ENCODE peak calls at places on chromosome 11, in six cellular contexts. One of them, this sample, is unnamed.

GRCh38 chr11:116366980-116367640 is 405.7 kb downstream of the BUD13 start:
- DNase-seq in PC-3: no peak
- DNase-seq in H1: no peak
- DNase-seq in neural progenitor cell: peak; percentile 35
- DNase-seq in mammary epithelial cell: peak; percentile 63
- DNase-seq in MM.1S: no peak
- DNase-seq in this sample: no peak

GRCh38 chr11:107683807-107684206 is 28.0 kb downstream of the SLN start:
- DNase-seq in PC-3: peak; percentile 68
- DNase-seq in H1: no peak
- DNase-seq in neural progenitor cell: peak; percentile 31
- DNase-seq in mammary epithelial cell: peak; percentile 9
- DNase-seq in MM.1S: no peak
- DNase-seq in this sample: peak; percentile 64

GRCh38 chr11:64449381-64450167 is 90.6 kb downstream of the RPS6KA4 start:
- DNase-seq in PC-3: peak; percentile 92
- DNase-seq in H1: peak; percentile 89
- DNase-seq in neural progenitor cell: peak; percentile 89
- DNase-seq in mammary epithelial cell: peak; percentile 53
- DNase-seq in MM.1S: peak; percentile 75
- DNase-seq in this sample: peak; percentile 93

GRCh38 chr11:112159098-112159761 is 4.7 kb downstream of the IL18 start:
- DNase-seq in PC-3: no peak
- DNase-seq in H1: no peak
- DNase-seq in neural progenitor cell: no peak
- DNase-seq in mammary epithelial cell: peak; percentile 30
- DNase-seq in MM.1S: no peak
- DNase-seq in this sample: peak; percentile 42

GRCh38 chr11:68340003-68340767 is 27.8 kb downstream of the LRP5 start:
- DNase-seq in PC-3: no peak
- DNase-seq in H1: no peak
- DNase-seq in neural progenitor cell: no peak
- DNase-seq in mammary epithelial cell: no peak
- DNase-seq in MM.1S: no peak
- DNase-seq in this sample: no peak

GRCh38 chr11:42598341-42598740 is 713.5 kb upstream of the API5 start:
- DNase-seq in PC-3: no peak
- DNase-seq in H1: no peak
- DNase-seq in neural progenitor cell: no peak
- DNase-seq in mammary epithelial cell: no peak
- DNase-seq in MM.1S: no peak
- DNase-seq in this sample: no peak

GRCh38 chr11:45393826-45394225 is 107.7 kb upstream of the SYT13 start:
- DNase-seq in PC-3: no peak
- DNase-seq in H1: no peak
- DNase-seq in neural progenitor cell: no peak
- DNase-seq in mammary epithelial cell: no peak
- DNase-seq in MM.1S: no peak
- DNase-seq in this sample: no peak

GRCh38 chr11:117805048-117805447 is 8.0 kb upstream of the DSCAML1 start:
- DNase-seq in PC-3: no peak
- DNase-seq in H1: no peak
- DNase-seq in neural progenitor cell: no peak
- DNase-seq in mammary epithelial cell: no peak
- DNase-seq in MM.1S: no peak
- DNase-seq in this sample: no peak

GRCh38 chr11:17352925-17353227 is 1.3 kb downstream of the NCR3LG1 start:
- DNase-seq in PC-3: peak; percentile 43
- DNase-seq in H1: peak; percentile 59
- DNase-seq in neural progenitor cell: peak; percentile 42
- DNase-seq in mammary epithelial cell: peak; percentile 45
- DNase-seq in MM.1S: peak; percentile 22
- DNase-seq in this sample: peak; percentile 92

GRCh38 chr11:62337682-62338181 is 484 bp downstream of the ASRGL1 start:
- DNase-seq in PC-3: peak; percentile 59
- DNase-seq in H1: no peak
- DNase-seq in neural progenitor cell: peak; percentile 58
- DNase-seq in mammary epithelial cell: peak; percentile 6
- DNase-seq in MM.1S: no peak
- DNase-seq in this sample: no peak

GRCh38 chr11:3641191-3641590 is 601 bp downstream of the ART5 start:
- DNase-seq in PC-3: no peak
- DNase-seq in H1: no peak
- DNase-seq in neural progenitor cell: no peak
- DNase-seq in mammary epithelial cell: no peak
- DNase-seq in MM.1S: no peak
- DNase-seq in this sample: no peak
- H3K4me3 ChIP-seq in PC-3: no peak overlapping the region
- H3K4me3 ChIP-seq in H1: no peak overlapping the region
- H3K4me3 ChIP-seq in neural progenitor cell: peak overlapping the region; percentile 60
- H3K4me3 ChIP-seq in mammary epithelial cell: no peak overlapping the region
- H3K4me3 ChIP-seq in MM.1S: no peak overlapping the region
- H3K4me3 ChIP-seq in this sample: no peak overlapping the region

DNA sequence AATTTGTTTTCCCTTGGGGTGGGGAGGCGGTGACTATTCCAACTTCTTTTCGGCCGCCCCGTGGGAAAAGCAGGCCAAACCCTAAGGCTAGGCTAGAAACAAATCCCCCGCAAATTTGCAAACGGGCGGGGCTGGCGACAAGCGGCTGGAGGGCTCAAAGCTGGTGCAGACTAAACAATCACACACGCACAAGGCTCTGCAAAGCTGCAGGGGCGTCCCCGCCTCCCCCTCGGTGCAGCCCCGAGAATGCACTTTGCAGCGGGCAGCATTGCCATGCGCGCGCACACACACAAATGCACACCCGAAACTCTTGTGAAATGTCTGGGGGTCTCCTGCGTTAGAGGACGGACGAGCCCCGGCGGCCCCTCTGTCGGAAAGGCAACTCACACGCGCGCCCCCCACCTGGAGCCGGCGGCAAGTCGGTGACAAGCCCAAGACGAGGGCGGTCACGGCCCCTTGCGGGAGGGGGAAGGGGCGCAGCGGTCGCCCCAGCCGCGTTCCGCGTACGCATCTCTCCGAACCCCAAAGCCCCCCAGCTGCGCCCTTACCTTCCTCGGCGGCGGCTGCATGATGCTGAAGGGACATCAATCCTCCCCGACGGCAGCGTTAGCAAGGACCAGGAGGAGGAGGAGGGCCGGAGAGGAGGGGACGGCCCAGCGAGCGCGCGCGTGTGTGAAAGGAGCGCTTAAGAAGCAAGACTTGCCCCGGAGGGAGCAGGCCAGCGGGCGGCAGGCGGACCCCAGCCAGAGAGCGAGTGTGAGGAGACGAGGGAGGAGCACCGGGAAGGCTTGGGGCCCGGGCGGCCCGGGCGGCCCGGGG is 600 bp downstream of the FCHSD2 start:
- DNase-seq in PC-3: peak; percentile 62
- DNase-seq in H1: peak; percentile 84
- DNase-seq in neural progenitor cell: peak; percentile 90
- DNase-seq in mammary epithelial cell: peak; percentile 64
- DNase-seq in MM.1S: peak; percentile 79
- DNase-seq in this sample: peak; percentile 91
- H3K79me2 ChIP-seq in PC-3: peaks cover 52% of the 10 kb centered on the region
- H3K79me2 ChIP-seq in H1: no peaks in the 10 kb centered on the region
- H3K79me2 ChIP-seq in neural progenitor cell: peaks cover 48% of the 10 kb centered on the region
- H3K79me2 ChIP-seq in mammary epithelial cell: peaks cover 48% of the 10 kb centered on the region
- H3K79me2 ChIP-seq in MM.1S: peaks cover 54% of the 10 kb centered on the region
- H3K79me2 ChIP-seq in this sample: peaks cover 53% of the 10 kb centered on the region

GRCh38 chr11:132168326-132168725 is 797.9 kb downstream of the NTM start:
- DNase-seq in PC-3: no peak
- DNase-seq in H1: no peak
- DNase-seq in neural progenitor cell: no peak
- DNase-seq in mammary epithelial cell: no peak
- DNase-seq in MM.1S: no peak
- DNase-seq in this sample: no peak
- H3K4me3 ChIP-seq in PC-3: no peak overlapping the region
- H3K4me3 ChIP-seq in H1: no peak overlapping the region
- H3K4me3 ChIP-seq in neural progenitor cell: no peak overlapping the region
- H3K4me3 ChIP-seq in mammary epithelial cell: no peak overlapping the region
- H3K4me3 ChIP-seq in MM.1S: no peak overlapping the region
- H3K4me3 ChIP-seq in this sample: no peak overlapping the region

GRCh38 chr11:119101367-119101758 is 290 bp downstream of the DPAGT1 start:
- DNase-seq in PC-3: no peak
- DNase-seq in H1: peak; percentile 85
- DNase-seq in neural progenitor cell: no peak
- DNase-seq in mammary epithelial cell: no peak
- DNase-seq in MM.1S: peak; percentile 66
- DNase-seq in this sample: peak; percentile 61

GRCh38 chr11:119100246-119100959 is 1.2 kb downstream of the DPAGT1 start:
- DNase-seq in PC-3: peak; percentile 76
- DNase-seq in H1: no peak
- DNase-seq in neural progenitor cell: peak; percentile 55
- DNase-seq in mammary epithelial cell: peak; percentile 48
- DNase-seq in MM.1S: no peak
- DNase-seq in this sample: peak; percentile 49

GRCh38 chr11:119100960-119101349 is 698 bp downstream of the DPAGT1 start:
- DNase-seq in PC-3: no peak
- DNase-seq in H1: no peak
- DNase-seq in neural progenitor cell: peak; percentile 48
- DNase-seq in mammary epithelial cell: no peak
- DNase-seq in MM.1S: no peak
- DNase-seq in this sample: no peak

GRCh38 chr11:119101759-119102423 is at the start of gene DPAGT1:
- DNase-seq in PC-3: peak; percentile 99
- DNase-seq in H1: peak; percentile 79
- DNase-seq in neural progenitor cell: peak; percentile 96
- DNase-seq in mammary epithelial cell: peak; percentile 97
- DNase-seq in MM.1S: peak; percentile 91
- DNase-seq in this sample: peak; percentile 91

GRCh38 chr11:119099707-119100106 is 1.9 kb downstream of the DPAGT1 start:
- DNase-seq in PC-3: no peak
- DNase-seq in H1: no peak
- DNase-seq in neural progenitor cell: no peak
- DNase-seq in mammary epithelial cell: no peak
- DNase-seq in MM.1S: no peak
- DNase-seq in this sample: peak; percentile 28
- H3K79me2 ChIP-seq in PC-3: peaks cover 43% of the 10 kb centered on the region
- H3K79me2 ChIP-seq in H1: no peaks in the 10 kb centered on the region
- H3K79me2 ChIP-seq in neural progenitor cell: peaks cover 39% of the 10 kb centered on the region
- H3K79me2 ChIP-seq in mammary epithelial cell: peaks cover 34% of the 10 kb centered on the region
- H3K79me2 ChIP-seq in MM.1S: peaks cover 39% of the 10 kb centered on the region
- H3K79me2 ChIP-seq in this sample: peaks cover 24% of the 10 kb centered on the region

GRCh38 chr11:132942611-132943324 is 589.5 kb downstream of the OPCML start:
- DNase-seq in PC-3: no peak
- DNase-seq in H1: peak; percentile 85
- DNase-seq in neural progenitor cell: peak; percentile 57
- DNase-seq in mammary epithelial cell: no peak
- DNase-seq in MM.1S: no peak
- DNase-seq in this sample: no peak

GRCh38 chr11:132941761-132942160 is 590.5 kb downstream of the OPCML start:
- DNase-seq in PC-3: no peak
- DNase-seq in H1: no peak
- DNase-seq in neural progenitor cell: no peak
- DNase-seq in mammary epithelial cell: no peak
- DNase-seq in MM.1S: no peak
- DNase-seq in this sample: no peak

GRCh38 chr11:132944557-132944920 is 587.8 kb downstream of the OPCML start:
- DNase-seq in PC-3: no peak
- DNase-seq in H1: no peak
- DNase-seq in neural progenitor cell: peak; percentile 47
- DNase-seq in mammary epithelial cell: no peak
- DNase-seq in MM.1S: no peak
- DNase-seq in this sample: no peak

GRCh38 chr11:132943325-132943736 is 589.0 kb downstream of the OPCML start:
- DNase-seq in PC-3: no peak
- DNase-seq in H1: no peak
- DNase-seq in neural progenitor cell: no peak
- DNase-seq in mammary epithelial cell: peak; percentile 8
- DNase-seq in MM.1S: no peak
- DNase-seq in this sample: no peak

GRCh38 chr11:132943737-132944556 is 588.4 kb downstream of the OPCML start:
- DNase-seq in PC-3: no peak
- DNase-seq in H1: peak; percentile 72
- DNase-seq in neural progenitor cell: peak; percentile 72
- DNase-seq in mammary epithelial cell: no peak
- DNase-seq in MM.1S: no peak
- DNase-seq in this sample: no peak
- H3K4me3 ChIP-seq in PC-3: no peak overlapping the region
- H3K4me3 ChIP-seq in H1: peak overlapping the region; percentile 76
- H3K4me3 ChIP-seq in neural progenitor cell: peak overlapping the region; percentile 74
- H3K4me3 ChIP-seq in mammary epithelial cell: peak overlapping the region; percentile 34
- H3K4me3 ChIP-seq in MM.1S: no peak overlapping the region
- H3K4me3 ChIP-seq in this sample: no peak overlapping the region

DNA sequence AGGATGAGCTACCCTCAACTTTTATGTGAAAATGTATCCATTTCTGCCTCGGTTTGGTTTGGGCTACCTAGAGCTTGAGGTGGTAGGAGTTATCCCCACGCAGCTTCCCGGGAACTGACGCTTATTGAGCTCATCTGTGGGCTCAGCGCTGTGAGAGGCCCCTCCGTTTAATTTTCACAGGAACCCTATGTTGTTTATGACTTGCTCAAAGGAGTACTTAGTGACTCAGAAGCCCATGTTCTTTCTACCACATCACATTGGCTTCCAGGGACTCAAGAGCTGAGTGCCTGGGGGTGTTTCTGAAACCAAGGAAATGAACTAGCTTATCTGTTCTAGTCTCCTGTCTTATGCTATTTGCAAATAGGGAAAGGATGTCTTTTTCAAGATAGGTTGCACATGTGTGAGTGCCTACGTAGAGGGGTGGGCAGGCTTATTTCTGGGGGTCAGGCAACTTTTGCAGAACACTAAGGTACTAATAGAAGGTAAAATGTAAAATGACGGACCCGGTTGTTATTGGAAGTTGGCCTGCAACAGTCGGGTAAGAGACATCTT is 40.5 kb downstream of the MICAL2 start:
- DNase-seq in PC-3: peak; percentile 25
- DNase-seq in H1: no peak
- DNase-seq in neural progenitor cell: no peak
- DNase-seq in mammary epithelial cell: peak; percentile 50
- DNase-seq in MM.1S: no peak
- DNase-seq in this sample: no peak
- H3K79me2 ChIP-seq in PC-3: peaks cover 25% of the 10 kb centered on the region
- H3K79me2 ChIP-seq in H1: no peaks in the 10 kb centered on the region
- H3K79me2 ChIP-seq in neural progenitor cell: no peaks in the 10 kb centered on the region
- H3K79me2 ChIP-seq in mammary epithelial cell: peaks cover 78% of the 10 kb centered on the region
- H3K79me2 ChIP-seq in MM.1S: no peaks in the 10 kb centered on the region
- H3K79me2 ChIP-seq in this sample: no peaks in the 10 kb centered on the region